ENCODE peak calls at places on chromosomes 2 and 18, in five cellular contexts. K is lower lobe of right lung; T is activated CD8-positive, alpha-beta memory T cell treated with anti-CD3 and anti-CD28 coated beads for 48 hours; V is HT-29; F is CD8-positive, alpha-beta memory T cell. W is an unnamed sample.
A peak's percentile ranks its signal among the peaks of the same experiment; 100 is the strongest.

GRCh38 chr2:237136824-237137223 is 51.1 kb downstream of the COPS8 start:
- DNase-seq in K (no peak), T (no peak), V (no peak), F (no peak), W (no peak)

GRCh38 chr18:38318416-38318815 is 752.8 kb upstream of the CELF4 start:
- DNase-seq in K (no peak), T (no peak), V (no peak), F (no peak), W (no peak)

GRCh38 chr2:217622205-217622621 is 380.6 kb downstream of the TNS1 start:
- DNase-seq in K (no peak), T (no peak), V (no peak), F (no peak), W (no peak)

GRCh38 chr2:98912957-98913915 is 22.8 kb downstream of the CRACDL start:
- DNase-seq in K (no peak), T (no peak), V (no peak), F (no peak), W (no peak)

GRCh38 chr2:53635681-53636080 is 131.9 kb upstream of the CHAC2 start:
- DNase-seq in K (no peak), T (no peak), V (no peak), F (no peak), W (no peak)

GRCh38 chr18:37182340-37183135 is 353.6 kb downstream of the KIAA1328 start:
- DNase-seq in K (no peak), T (no peak), V (no peak), F (no peak), W (no peak)

GRCh38 chr2:118980573-118980972 is 38.6 kb downstream of the MARCO start:
- DNase-seq in K (no peak), T (no peak), V (no peak), F (no peak), W (no peak)

GRCh38 chr2:233213011-233213410 is 38.5 kb upstream of the ATG16L1 start:
- DNase-seq in K (no peak), T (no peak), V (no peak), F (no peak), W (no peak)

GRCh38 chr2:120404274-120404673 is 58.3 kb downstream of the INHBB start:
- DNase-seq in K (no peak), T (no peak), V (no peak), F (no peak), W (no peak)

GRCh38 chr18:63382843-63383242 is 15.8 kb upstream of the KDSR start:
- DNase-seq in K (no peak), T (no peak), V (no peak), F (no peak), W (no peak)

GRCh38 chr2:9739508-9739907 is 103.8 kb upstream of the TAF1B start:
- DNase-seq in K (peak; percentile 58), T (peak; percentile 27), V (peak; percentile 32), F (no peak), W (no peak)

GRCh38 chr18:44758821-44759624 is 78.3 kb downstream of the SETBP1 start:
- DNase-seq in K (no peak), T (peak; percentile 5), V (no peak), F (no peak), W (no peak)

GRCh38 chr2:146523218-146523617 is 1321.6 kb upstream of the ACVR2A start:
- DNase-seq in K (no peak), T (no peak), V (peak; percentile 23), F (no peak), W (no peak)

GRCh38 chr2:13414907-13415306 is 698.2 kb downstream of the TRIB2 start:
- DNase-seq in K (no peak), T (no peak), V (no peak), F (no peak), W (no peak)

GRCh38 chr18:8081872-8082553 is 514.9 kb downstream of the PTPRM start:
- DNase-seq in K (no peak), T (no peak), V (no peak), F (no peak), W (no peak)

GRCh38 chr2:163698857-163699256 is 37.0 kb downstream of the FIGN start:
- DNase-seq in K (no peak), T (no peak), V (no peak), F (no peak), W (no peak)

GRCh38 chr2:102116675-102117471 is 25.7 kb upstream of the IL1R1 start:
- DNase-seq in K (no peak), T (no peak), V (no peak), F (no peak), W (no peak)

GRCh38 chr2:168231609-168232241 is 15.7 kb downstream of the STK39 start:
- DNase-seq in K (no peak), T (no peak), V (no peak), F (no peak), W (no peak)

GRCh38 chr2:66439291-66440010 is 4.5 kb downstream of the MEIS1 start:
- DNase-seq in K (peak; percentile 45), T (no peak), V (no peak), F (no peak), W (no peak)

GRCh38 chr2:237041231-237041630 is 44.5 kb upstream of the COPS8 start:
- DNase-seq in K (no peak), T (no peak), V (no peak), F (no peak), W (no peak)

GRCh38 chr2:29841386-29842004 is 79.9 kb downstream of the ALK start:
- DNase-seq in K (no peak), T (no peak), V (peak; percentile 48), F (no peak), W (no peak)

GRCh38 chr2:85549826-85550225 is 10.9 kb downstream of the MAT2A start:
- DNase-seq in K (no peak), T (no peak), V (no peak), F (no peak), W (no peak)

GRCh38 chr2:74142340-74142739 is 5.4 kb downstream of the BOLA3 start:
- DNase-seq in K (no peak), T (no peak), V (peak; percentile 18), F (no peak), W (no peak)

GRCh38 chr2:44768438-44769236 is 172.9 kb upstream of the SIX3 start:
- DNase-seq in K (no peak), T (no peak), V (no peak), F (no peak), W (no peak)

GRCh38 chr2:206113148-206113547 is 27.2 kb upstream of the INO80D start:
- DNase-seq in K (no peak), T (no peak), V (no peak), F (no peak), W (no peak)

GRCh38 chr2:129763190-129763846 is 216.1 kb upstream of the RAB6C start:
- DNase-seq in K (no peak), T (no peak), V (no peak), F (no peak), W (no peak)

GRCh38 chr2:54613794-54614257 is 109.6 kb upstream of the EML6 start:
- DNase-seq in K (no peak), T (no peak), V (peak; percentile 39), F (no peak), W (no peak)

GRCh38 chr2:1010373-1011017 is 59.8 kb downstream of the SNTG2 start:
- DNase-seq in K (no peak), T (no peak), V (no peak), F (no peak), W (no peak)

GRCh38 chr2:2269989-2270562 is 61.0 kb downstream of the MYT1L start:
- DNase-seq in K (no peak), T (no peak), V (no peak), F (no peak), W (no peak)

GRCh38 chr2:239905884-239906654 is 119.1 kb downstream of the NDUFA10 start:
- DNase-seq in K (no peak), T (no peak), V (no peak), F (no peak), W (no peak)

W was measured in glomerular endothelial cell.